ENCODE peak calls at places on chromosomes 7 and 10, in nine cellular contexts. L is HTR-8/SVneo; A is endothelial cell of umbilical vein; I is tibial artery; J is nephron progenitor cell; D is Kasumi-1; P is GM13976; C is naive thymus-derived CD8-positive, alpha-beta T cell; X is germinal center. K is an unnamed sample.

GRCh38 chr10:127563718-127564553 is 14.8 kb downstream of the NPS start:
- DNase-seq in L (no peak), A (no peak), I (no peak), J (peak), D (no peak), P (peak), C (no peak), X (peak), K (peak)

GRCh38 chr10:19862811-19863515 is 46.7 kb downstream of the PLXDC2 start:
- DNase-seq in L (no peak), A (no peak), I (no peak), J (no peak), D (no peak), P (no peak), C (no peak), X (no peak), K (no peak)

GRCh38 chr7:157412021-157412443 is 75.2 kb downstream of the DNAJB6 start:
- DNase-seq in L (peak), A (no peak), I (no peak), J (no peak), D (no peak), P (no peak), C (no peak), X (no peak), K (no peak)

GRCh38 chr10:91856637-91857036 is 52.6 kb downstream of the FGFBP3 start:
- DNase-seq in L (no peak), A (peak), I (no peak), J (no peak), D (no peak), P (no peak), C (no peak), X (no peak), K (no peak)

GRCh38 chr7:99133766-99134564 is 9.9 kb downstream of the SMURF1 start:
- DNase-seq in L (no peak), A (no peak), I (no peak), J (no peak), D (no peak), P (no peak), C (no peak), X (no peak), K (no peak)

GRCh38 chr7:90246184-90246583 is 1.2 kb downstream of the CFAP69 start:
- DNase-seq in L (no peak), A (no peak), I (no peak), J (peak), D (no peak), P (no peak), C (no peak), X (no peak), K (no peak)

GRCh38 chr7:125695631-125696030 is 766.0 kb upstream of the POT1 start:
- DNase-seq in L (no peak), A (no peak), I (no peak), J (no peak), D (no peak), P (no peak), C (no peak), X (no peak), K (no peak)

GRCh38 chr7:142383826-142384507 is 126.1 kb upstream of the PRSS58 start:
- DNase-seq in L (no peak), A (no peak), I (no peak), J (no peak), D (peak), P (no peak), C (no peak), X (no peak), K (no peak)

GRCh38 chr10:87794285-87794684 is 23.7 kb downstream of the ATAD1 start:
- DNase-seq in L (no peak), A (no peak), I (no peak), J (no peak), D (no peak), P (peak), C (no peak), X (no peak), K (no peak)

GRCh38 chr7:157795631-157796030 is 458.8 kb downstream of the DNAJB6 start:
- DNase-seq in L (no peak), A (no peak), I (no peak), J (no peak), D (no peak), P (no peak), C (no peak), X (no peak), K (no peak)

GRCh38 chr10:110746254-110746826 is 102.2 kb downstream of the RBM20 start:
- DNase-seq in L (peak), A (peak), I (peak), J (peak), D (peak), P (peak), C (peak), X (peak), K (no peak)

GRCh38 chr7:32047801-32048200 is 22.4 kb downstream of the PDE1C start:
- DNase-seq in L (no peak), A (no peak), I (no peak), J (no peak), D (no peak), P (no peak), C (no peak), X (no peak), K (no peak)

GRCh38 chr7:103445228-103446020 is 583 bp downstream of the SLC26A5 start:
- DNase-seq in L (no peak), A (peak), I (no peak), J (peak), D (no peak), P (peak), C (no peak), X (peak), K (no peak)

GRCh38 chr10:29648114-29648982 is 13.6 kb upstream of the SVIL start:
- DNase-seq in L (no peak), A (peak), I (peak), J (no peak), D (no peak), P (no peak), C (peak), X (no peak), K (no peak)

GRCh38 chr7:19522486-19522885 is 186.4 kb downstream of the POLR1F start:
- DNase-seq in L (peak), A (no peak), I (no peak), J (no peak), D (no peak), P (no peak), C (no peak), X (no peak), K (no peak)

GRCh38 chr7:83276250-83276649 is 113.6 kb upstream of the PCLO start:
- DNase-seq in L (no peak), A (no peak), I (no peak), J (no peak), D (no peak), P (no peak), C (no peak), X (no peak), K (no peak)

GRCh38 chr7:96558530-96558929 is 151.1 kb downstream of the SEM1 start:
- DNase-seq in L (no peak), A (no peak), I (no peak), J (no peak), D (no peak), P (no peak), C (no peak), X (no peak), K (no peak)

GRCh38 chr7:27154369-27154768 is 2.0 kb upstream of the HOXA3 start:
- DNase-seq in L (no peak), A (no peak), I (no peak), J (peak), D (no peak), P (no peak), C (no peak), X (no peak), K (no peak)

GRCh38 chr10:18625906-18626305 is 25.5 kb downstream of the NSUN6 start:
- DNase-seq in L (no peak), A (no peak), I (no peak), J (no peak), D (no peak), P (no peak), C (no peak), X (no peak), K (no peak)

K was measured in KG1.